ENCODE peak calls at places on chromosomes 11 and 22, in eight cellular contexts. G is left ventricle myocardium inferior; V is stimulated activated naive CD4-positive, alpha-beta T cell; S is Right ventricle myocardium superior; O is T-helper 1 cell; U is effector CD4-positive, alpha-beta T cell; X is stimulated activated CD4-positive, alpha-beta T cell treated with anti-CD3 and anti-CD28 coated beads, Interleukin-12 subunit alpha, Interleukin-12 subunit beta, amount 100 ng/mL, for 4 hours; H is mammary epithelial cell. D is an unnamed sample.

GRCh38 chr22:26398741-26399153 is 30.3 kb upstream of the ASPHD2 start:
- DNase-seq in G (peak), V (peak), S (peak), O (peak), U (peak), X (peak), H (peak), D (peak)

GRCh38 chr11:121645596-121645995 is 192.8 kb upstream of the SORL1-AS1 start:
- DNase-seq in G (no peak), V (no peak), S (no peak), O (no peak), U (no peak), X (no peak), H (no peak), D (no peak)

GRCh38 chr11:68584097-68584496 is 100.2 kb upstream of the GAL start:
- DNase-seq in G (peak), V (peak), S (peak), O (no peak), U (peak), X (peak), H (peak), D (peak)

GRCh38 chr11:115717215-115717584 is 213.0 kb upstream of the CADM1 start:
- DNase-seq in G (no peak), V (no peak), S (no peak), O (no peak), U (no peak), X (no peak), H (no peak), D (no peak)

GRCh38 chr22:40418366-40419201 is 48.2 kb downstream of the SGSM3 start:
- DNase-seq in G (peak), V (no peak), S (peak), O (no peak), U (no peak), X (no peak), H (no peak), D (no peak)

GRCh38 chr22:48546653-48547424 is 1280.8 kb downstream of the BRD1 start:
- DNase-seq in G (no peak), V (no peak), S (no peak), O (no peak), U (no peak), X (no peak), H (no peak), D (no peak)

GRCh38 chr11:72574534-72575460 is 99.4 kb downstream of the PDE2A start:
- DNase-seq in G (no peak), V (no peak), S (no peak), O (no peak), U (no peak), X (no peak), H (no peak), D (no peak)

GRCh38 chr11:6259638-6260019 is at the start of gene CCKBR:
- DNase-seq in G (no peak), V (no peak), S (no peak), O (no peak), U (no peak), X (peak), H (no peak), D (peak)

GRCh38 chr11:3865388-3866193 is 10.1 kb downstream of the STIM1 start:
- DNase-seq in G (no peak), V (no peak), S (no peak), O (no peak), U (no peak), X (no peak), H (peak), D (no peak)

GRCh38 chr11:100576044-100577021 is 110.8 kb upstream of the ARHGAP42 start:
- DNase-seq in G (no peak), V (no peak), S (no peak), O (no peak), U (no peak), X (no peak), H (peak), D (no peak)

GRCh38 chr11:119000906-119001305 is 3.0 kb downstream of the CENATAC start:
- DNase-seq in G (no peak), V (no peak), S (no peak), O (no peak), U (no peak), X (no peak), H (peak), D (no peak)

GRCh38 chr11:63144121-63144520 is at the start of gene SLC22A24:
- DNase-seq in G (no peak), V (no peak), S (no peak), O (no peak), U (no peak), X (no peak), H (no peak), D (no peak)

GRCh38 chr11:122440783-122441701 is 214.5 kb upstream of the UBASH3B start:
- DNase-seq in G (peak), V (no peak), S (peak), O (no peak), U (no peak), X (no peak), H (no peak), D (no peak)

GRCh38 chr11:65487467-65488272 is 11.2 kb upstream of the MALAT1 start:
- DNase-seq in G (peak), V (peak), S (peak), O (no peak), U (no peak), X (no peak), H (peak), D (no peak)

D was measured in CD4-positive, alpha-beta memory T cell.